ENCODE peak calls at places on chromosomes 6 and 20, in six cellular contexts. One of them, this sample, is unnamed.

GRCh38 chr6:125718109-125718508 is 31.3 kb upstream of the HEY2 start:
- DNase-seq in AG10803: no peak
- DNase-seq in brain microvascular endothelial cell: no peak
- DNase-seq in transverse colon: no peak
- DNase-seq in upper lobe of left lung: no peak
- DNase-seq in endothelial cell of umbilical vein: no peak
- DNase-seq in this sample: no peak

GRCh38 chr6:109002100-109002697 is 92.4 kb downstream of the SESN1 start:
- DNase-seq in AG10803: peak; percentile 85
- DNase-seq in brain microvascular endothelial cell: no peak
- DNase-seq in upper lobe of left lung: no peak
- DNase-seq in endothelial cell of umbilical vein: no peak
- DNase-seq in transverse colon: no peak
- DNase-seq in this sample: no peak

GRCh38 chr6:166465671-166466087 is 82.9 kb upstream of the MPC1 start:
- DNase-seq in brain microvascular endothelial cell: no peak
- DNase-seq in transverse colon: peak; percentile 26
- DNase-seq in endothelial cell of umbilical vein: no peak
- DNase-seq in upper lobe of left lung: no peak
- DNase-seq in AG10803: peak; percentile 64
- DNase-seq in this sample: no peak

GRCh38 chr20:38049800-38050199 is 16.3 kb downstream of the RPRD1B start:
- DNase-seq in endothelial cell of umbilical vein: peak; percentile 57
- DNase-seq in upper lobe of left lung: no peak
- DNase-seq in AG10803: peak; percentile 70
- DNase-seq in transverse colon: no peak
- DNase-seq in brain microvascular endothelial cell: peak; percentile 76
- DNase-seq in this sample: no peak

GRCh38 chr20:2150660-2151059 is 49.0 kb downstream of the STK35 start:
- DNase-seq in endothelial cell of umbilical vein: no peak
- DNase-seq in brain microvascular endothelial cell: no peak
- DNase-seq in AG10803: no peak
- DNase-seq in transverse colon: no peak
- DNase-seq in upper lobe of left lung: no peak
- DNase-seq in this sample: no peak

GRCh38 chr6:138972226-138972665 is 15.8 kb downstream of the REPS1 start:
- DNase-seq in brain microvascular endothelial cell: peak; percentile 12
- DNase-seq in transverse colon: no peak
- DNase-seq in AG10803: no peak
- DNase-seq in upper lobe of left lung: no peak
- DNase-seq in endothelial cell of umbilical vein: peak; percentile 32
- DNase-seq in this sample: no peak

GRCh38 chr6:116764961-116765841 is at the start of gene FAM162B:
- DNase-seq in transverse colon: peak; percentile 8
- DNase-seq in endothelial cell of umbilical vein: peak; percentile 36
- DNase-seq in upper lobe of left lung: no peak
- DNase-seq in brain microvascular endothelial cell: peak; percentile 14
- DNase-seq in AG10803: peak; percentile 5
- DNase-seq in this sample: peak; percentile 72

GRCh38 chr6:164097557-164098398 is 683.3 kb downstream of the QKI start:
- DNase-seq in upper lobe of left lung: no peak
- DNase-seq in brain microvascular endothelial cell: peak; percentile 47
- DNase-seq in transverse colon: no peak
- DNase-seq in AG10803: peak; percentile 49
- DNase-seq in endothelial cell of umbilical vein: peak; percentile 94
- DNase-seq in this sample: no peak

GRCh38 chr6:130780137-130780536 is 47.1 kb upstream of the SMLR1 start:
- DNase-seq in endothelial cell of umbilical vein: no peak
- DNase-seq in brain microvascular endothelial cell: no peak
- DNase-seq in transverse colon: no peak
- DNase-seq in upper lobe of left lung: no peak
- DNase-seq in AG10803: no peak
- DNase-seq in this sample: no peak

GRCh38 chr6:56024931-56025330 is 149.5 kb upstream of the BMP5 start:
- DNase-seq in upper lobe of left lung: no peak
- DNase-seq in brain microvascular endothelial cell: peak; percentile 3
- DNase-seq in AG10803: no peak
- DNase-seq in transverse colon: no peak
- DNase-seq in endothelial cell of umbilical vein: peak; percentile 80
- DNase-seq in this sample: no peak

GRCh38 chr6:21150644-21151043 is 442.9 kb upstream of the SOX4 start:
- DNase-seq in transverse colon: no peak
- DNase-seq in endothelial cell of umbilical vein: no peak
- DNase-seq in upper lobe of left lung: no peak
- DNase-seq in brain microvascular endothelial cell: no peak
- DNase-seq in AG10803: no peak
- DNase-seq in this sample: no peak

GRCh38 chr20:37939701-37940151 is 36.8 kb downstream of the VSTM2L start:
- DNase-seq in upper lobe of left lung: no peak
- DNase-seq in AG10803: no peak
- DNase-seq in endothelial cell of umbilical vein: no peak
- DNase-seq in brain microvascular endothelial cell: no peak
- DNase-seq in transverse colon: no peak
- DNase-seq in this sample: peak; percentile 43

GRCh38 chr6:37809144-37809543 is 10.4 kb upstream of the ZFAND3 start:
- DNase-seq in endothelial cell of umbilical vein: no peak
- DNase-seq in brain microvascular endothelial cell: no peak
- DNase-seq in AG10803: peak; percentile 35
- DNase-seq in upper lobe of left lung: no peak
- DNase-seq in transverse colon: no peak
- DNase-seq in this sample: no peak

GRCh38 chr6:151384151-151384550 is 7.2 kb downstream of the ZBTB2 start:
- DNase-seq in transverse colon: no peak
- DNase-seq in AG10803: no peak
- DNase-seq in endothelial cell of umbilical vein: no peak
- DNase-seq in upper lobe of left lung: no peak
- DNase-seq in brain microvascular endothelial cell: no peak
- DNase-seq in this sample: no peak

GRCh38 chr6:152529364-152529763 is 107.8 kb downstream of the SYNE1 start:
- DNase-seq in transverse colon: no peak
- DNase-seq in endothelial cell of umbilical vein: no peak
- DNase-seq in AG10803: peak; percentile 10
- DNase-seq in upper lobe of left lung: no peak
- DNase-seq in brain microvascular endothelial cell: peak; percentile 6
- DNase-seq in this sample: no peak

GRCh38 chr20:13422637-13423036 is 201.6 kb downstream of the ISM1 start:
- DNase-seq in brain microvascular endothelial cell: no peak
- DNase-seq in upper lobe of left lung: no peak
- DNase-seq in endothelial cell of umbilical vein: no peak
- DNase-seq in AG10803: no peak
- DNase-seq in transverse colon: no peak
- DNase-seq in this sample: no peak

GRCh38 chr6:131694832-131695426 is 6.3 kb downstream of the OR2A4 start:
- DNase-seq in brain microvascular endothelial cell: peak; percentile 66
- DNase-seq in endothelial cell of umbilical vein: peak; percentile 74
- DNase-seq in transverse colon: peak; percentile 33
- DNase-seq in AG10803: peak; percentile 71
- DNase-seq in upper lobe of left lung: peak; percentile 22
- DNase-seq in this sample: no peak

GRCh38 chr6:26022166-26022510 is 59.5 kb downstream of the TRIM38 start:
- DNase-seq in AG10803: peak; percentile 80
- DNase-seq in upper lobe of left lung: peak; percentile 75
- DNase-seq in transverse colon: peak; percentile 58
- DNase-seq in endothelial cell of umbilical vein: peak; percentile 90
- DNase-seq in brain microvascular endothelial cell: peak; percentile 78
- DNase-seq in this sample: no peak

GRCh38 chr20:610130-611046 is at the start of gene TCF15:
- DNase-seq in brain microvascular endothelial cell: peak; percentile 4
- DNase-seq in AG10803: no peak
- DNase-seq in transverse colon: no peak
- DNase-seq in endothelial cell of umbilical vein: peak; percentile 34
- DNase-seq in upper lobe of left lung: no peak
- DNase-seq in this sample: no peak

GRCh38 chr6:36246511-36247268 is 23.2 kb upstream of the PNPLA1 start:
- DNase-seq in AG10803: no peak
- DNase-seq in brain microvascular endothelial cell: no peak
- DNase-seq in endothelial cell of umbilical vein: no peak
- DNase-seq in transverse colon: no peak
- DNase-seq in upper lobe of left lung: peak; percentile 45
- DNase-seq in this sample: no peak

GRCh38 chr6:168942646-168943045 is 311.0 kb downstream of the THBS2 start:
- DNase-seq in upper lobe of left lung: no peak
- DNase-seq in endothelial cell of umbilical vein: no peak
- DNase-seq in brain microvascular endothelial cell: no peak
- DNase-seq in transverse colon: no peak
- DNase-seq in AG10803: no peak
- DNase-seq in this sample: no peak
- TF ChIP-seq CTCF in upper lobe of left lung: no peak
- TF ChIP-seq CTCF in endothelial cell of umbilical vein: no peak
- TF ChIP-seq CTCF in brain microvascular endothelial cell: no peak
- TF ChIP-seq CTCF in transverse colon: no peak
- TF ChIP-seq CTCF in AG10803: no peak
- TF ChIP-seq CTCF in this sample: no peak

DNA sequence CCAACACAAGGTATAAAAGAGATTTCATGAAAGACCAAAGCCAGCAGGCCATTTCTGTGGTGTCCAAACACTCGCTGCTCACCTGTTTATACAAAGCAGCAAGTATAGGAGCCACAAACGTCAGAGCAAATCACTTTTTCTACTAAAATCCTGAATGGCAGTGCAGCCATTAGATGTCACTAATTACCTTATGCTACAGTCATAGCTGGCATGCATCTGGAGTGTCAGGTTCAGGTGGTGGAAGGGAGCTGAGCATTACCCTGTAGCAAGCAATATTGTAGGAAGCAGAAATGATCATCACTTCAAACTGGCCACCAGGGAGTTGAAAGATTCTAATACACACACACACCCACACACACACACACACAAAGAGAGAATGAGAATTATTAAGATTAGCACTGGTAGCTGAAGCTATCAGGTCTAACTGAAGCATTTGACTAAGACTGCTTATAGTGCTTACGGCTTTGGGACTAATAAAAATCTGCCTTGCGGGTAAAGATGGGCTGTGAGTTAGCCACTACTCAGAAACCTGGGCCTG is 75.8 kb downstream of the EFHC1 start:
- DNase-seq in endothelial cell of umbilical vein: no peak
- DNase-seq in upper lobe of left lung: no peak
- DNase-seq in transverse colon: no peak
- DNase-seq in AG10803: no peak
- DNase-seq in brain microvascular endothelial cell: no peak
- DNase-seq in this sample: no peak
- TF ChIP-seq CTCF in endothelial cell of umbilical vein: no peak
- TF ChIP-seq CTCF in upper lobe of left lung: no peak
- TF ChIP-seq CTCF in transverse colon: no peak
- TF ChIP-seq CTCF in AG10803: no peak
- TF ChIP-seq CTCF in brain microvascular endothelial cell: no peak
- TF ChIP-seq CTCF in this sample: no peak

DNA sequence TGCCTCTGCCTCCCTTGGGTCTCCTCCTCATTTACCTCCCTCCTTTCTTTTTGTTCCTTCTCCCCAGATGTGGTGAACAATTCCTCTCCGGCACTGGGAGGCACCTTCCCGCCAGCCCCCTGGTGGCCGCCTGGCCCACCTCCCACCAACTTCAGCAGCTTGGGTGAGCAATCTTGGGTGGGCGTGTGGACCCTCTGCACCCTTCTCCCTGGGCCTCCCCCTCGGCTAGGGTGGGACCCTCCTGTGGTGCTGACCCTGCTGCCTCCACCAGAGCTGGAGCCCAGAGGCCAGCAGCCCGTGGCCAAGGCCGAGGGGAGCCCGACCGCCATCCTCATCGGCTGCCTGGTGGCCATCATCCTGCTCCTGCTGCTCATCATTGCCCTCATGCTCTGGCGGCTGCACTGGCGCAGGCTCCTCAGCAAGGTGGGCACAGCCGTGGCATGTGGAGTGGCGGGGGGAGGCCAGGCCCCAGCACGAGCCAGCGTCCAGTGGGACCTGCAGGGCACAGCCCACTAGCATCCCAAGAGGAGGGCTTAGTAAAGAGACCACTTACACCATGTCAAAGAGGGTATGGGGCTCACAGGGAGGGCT is 8.8 kb downstream of the DDR1 start:
- DNase-seq in transverse colon: no peak
- DNase-seq in upper lobe of left lung: no peak
- DNase-seq in endothelial cell of umbilical vein: no peak
- DNase-seq in brain microvascular endothelial cell: no peak
- DNase-seq in AG10803: no peak
- DNase-seq in this sample: no peak
- TF ChIP-seq CTCF in transverse colon: no peak
- TF ChIP-seq CTCF in upper lobe of left lung: no peak
- TF ChIP-seq CTCF in endothelial cell of umbilical vein: peak; percentile 10
- TF ChIP-seq CTCF in brain microvascular endothelial cell: peak; percentile 52
- TF ChIP-seq CTCF in AG10803: no peak
- TF ChIP-seq CTCF in this sample: peak; percentile 61

DNA sequence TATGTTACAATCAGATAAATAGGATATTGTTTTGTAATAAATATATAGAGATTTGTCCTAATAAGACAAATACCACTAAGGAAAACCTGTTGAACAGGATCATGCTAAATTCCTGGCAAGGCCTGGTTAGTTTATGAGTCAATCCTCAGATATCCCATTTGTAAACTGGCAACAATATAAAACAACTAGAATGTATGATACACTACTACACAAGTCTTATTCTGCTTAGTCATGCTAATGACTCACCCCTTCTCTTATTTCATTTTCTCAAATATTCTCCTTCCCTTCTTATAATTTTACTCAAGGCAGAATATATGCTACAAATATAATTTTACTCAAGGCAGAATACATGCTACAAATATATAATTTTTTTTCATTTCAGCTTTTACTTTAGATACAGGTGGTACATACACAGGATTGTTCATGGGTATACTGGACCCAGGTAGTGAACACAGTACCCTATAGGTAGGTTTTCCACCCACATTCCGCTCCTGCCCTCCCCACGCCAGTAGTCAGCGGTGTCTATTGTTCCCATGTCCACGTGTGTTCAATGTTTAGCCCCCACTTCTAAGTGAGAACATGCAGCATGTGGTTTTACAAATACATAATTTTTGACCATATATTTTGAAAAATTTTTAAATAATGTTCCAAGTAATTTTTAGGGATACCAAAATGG is 6.3 kb downstream of the OSER1 start:
- DNase-seq in upper lobe of left lung: no peak
- DNase-seq in transverse colon: no peak
- DNase-seq in AG10803: peak; percentile 95
- DNase-seq in endothelial cell of umbilical vein: peak; percentile 84
- DNase-seq in brain microvascular endothelial cell: peak; percentile 57
- DNase-seq in this sample: no peak
- TF ChIP-seq CTCF in upper lobe of left lung: no peak
- TF ChIP-seq CTCF in transverse colon: no peak
- TF ChIP-seq CTCF in AG10803: no peak
- TF ChIP-seq CTCF in endothelial cell of umbilical vein: no peak
- TF ChIP-seq CTCF in brain microvascular endothelial cell: no peak
- TF ChIP-seq CTCF in this sample: no peak

GRCh38 chr6:121615493-121615892 is 180.0 kb downstream of the GJA1 start:
- DNase-seq in brain microvascular endothelial cell: no peak
- DNase-seq in AG10803: no peak
- DNase-seq in transverse colon: no peak
- DNase-seq in upper lobe of left lung: no peak
- DNase-seq in endothelial cell of umbilical vein: peak; percentile 21
- DNase-seq in this sample: no peak
- TF ChIP-seq CTCF in brain microvascular endothelial cell: peak; percentile 57
- TF ChIP-seq CTCF in AG10803: peak; percentile 14
- TF ChIP-seq CTCF in transverse colon: no peak
- TF ChIP-seq CTCF in upper lobe of left lung: no peak
- TF ChIP-seq CTCF in endothelial cell of umbilical vein: peak; percentile 15
- TF ChIP-seq CTCF in this sample: peak; percentile 51

GRCh38 chr20:23937303-23938117 is 51.1 kb downstream of the GGTLC1 start:
- DNase-seq in brain microvascular endothelial cell: peak; percentile 60
- DNase-seq in AG10803: peak; percentile 50
- DNase-seq in upper lobe of left lung: peak; percentile 62
- DNase-seq in endothelial cell of umbilical vein: peak; percentile 60
- DNase-seq in transverse colon: peak; percentile 30
- DNase-seq in this sample: no peak
- TF ChIP-seq CTCF in brain microvascular endothelial cell: peak; percentile 81
- TF ChIP-seq CTCF in AG10803: peak; percentile 74
- TF ChIP-seq CTCF in upper lobe of left lung: peak; percentile 81
- TF ChIP-seq CTCF in endothelial cell of umbilical vein: peak; percentile 73
- TF ChIP-seq CTCF in transverse colon: peak; percentile 72
- TF ChIP-seq CTCF in this sample: peak; percentile 88

This sample was measured in type B pancreatic cell.